ENCODE peak calls at places on chromosomes 7 and 10, in six cellular contexts. One of them, this sample, is unnamed. For H3K4me1, the result is how much of the 10 kb centered on the place peaks cover.

GRCh38 chr10:23110722-23111660 is 15.6 kb downstream of the MSRB2 start:
- DNase-seq in K562: no peak
- DNase-seq in HCT116: no peak
- DNase-seq in H1: no peak
- DNase-seq in GM12878: no peak
- DNase-seq in HepG2: peak
- DNase-seq in this sample: no peak

GRCh38 chr7:40583653-40584424 is 449.0 kb downstream of the SUGCT start:
- DNase-seq in HCT116: no peak
- DNase-seq in HepG2: peak
- DNase-seq in GM12878: no peak
- DNase-seq in K562: no peak
- DNase-seq in H1: no peak
- DNase-seq in this sample: no peak

GRCh38 chr10:118725784-118726507 is 28.8 kb downstream of the CACUL1 start:
- DNase-seq in GM12878: no peak
- DNase-seq in H1: no peak
- DNase-seq in HCT116: no peak
- DNase-seq in HepG2: no peak
- DNase-seq in K562: no peak
- DNase-seq in this sample: no peak

GRCh38 chr10:116771101-116771705 is 28.8 kb upstream of the HSPA12A start:
- DNase-seq in HCT116: no peak
- DNase-seq in K562: no peak
- DNase-seq in GM12878: no peak
- DNase-seq in HepG2: peak
- DNase-seq in H1: no peak
- DNase-seq in this sample: no peak

GRCh38 chr10:131532745-131533341 is 221.3 kb upstream of the TCERG1L start:
- DNase-seq in K562: no peak
- DNase-seq in GM12878: no peak
- DNase-seq in HepG2: no peak
- DNase-seq in HCT116: no peak
- DNase-seq in H1: no peak
- DNase-seq in this sample: no peak

GRCh38 chr7:1856161-1856965 is 186.3 kb downstream of the ELFN1 start:
- DNase-seq in GM12878: no peak
- DNase-seq in HCT116: no peak
- DNase-seq in K562: peak
- DNase-seq in H1: no peak
- DNase-seq in HepG2: no peak
- DNase-seq in this sample: no peak

GRCh38 chr7:148434887-148435286 is 155.7 kb upstream of the C7orf33 start:
- DNase-seq in H1: no peak
- DNase-seq in GM12878: no peak
- DNase-seq in HCT116: no peak
- DNase-seq in HepG2: no peak
- DNase-seq in K562: no peak
- DNase-seq in this sample: no peak

GRCh38 chr7:26598867-26599266 is 265.5 kb downstream of the SKAP2 start:
- DNase-seq in K562: no peak
- DNase-seq in H1: no peak
- DNase-seq in HepG2: no peak
- DNase-seq in HCT116: no peak
- DNase-seq in GM12878: no peak
- DNase-seq in this sample: no peak

GRCh38 chr7:107233174-107233573 is 64.4 kb downstream of the HBP1 start:
- DNase-seq in HCT116: no peak
- DNase-seq in GM12878: peak
- DNase-seq in H1: no peak
- DNase-seq in HepG2: no peak
- DNase-seq in K562: no peak
- DNase-seq in this sample: no peak

GRCh38 chr7:94394399-94395140 is at the start of gene COL1A2:
- DNase-seq in GM12878: no peak
- DNase-seq in HepG2: no peak
- DNase-seq in K562: peak
- DNase-seq in H1: no peak
- DNase-seq in HCT116: no peak
- DNase-seq in this sample: no peak

GRCh38 chr10:7153750-7154149 is 257.1 kb downstream of the SFMBT2 start:
- DNase-seq in H1: no peak
- DNase-seq in HCT116: no peak
- DNase-seq in K562: no peak
- DNase-seq in HepG2: no peak
- DNase-seq in GM12878: no peak
- DNase-seq in this sample: no peak

GRCh38 chr10:102802920-102803534 is 34.2 kb downstream of the CYP17A1 start:
- DNase-seq in HepG2: no peak
- DNase-seq in GM12878: peak
- DNase-seq in H1: peak
- DNase-seq in HCT116: no peak
- DNase-seq in K562: no peak
- DNase-seq in this sample: peak

GRCh38 chr10:132677096-132677904 is 108.6 kb downstream of the NKX6-2 start:
- DNase-seq in HepG2: no peak
- DNase-seq in GM12878: no peak
- DNase-seq in HCT116: no peak
- DNase-seq in H1: no peak
- DNase-seq in K562: no peak
- DNase-seq in this sample: no peak

GRCh38 chr10:89029785-89030437 is 39.3 kb downstream of the FAS start:
- DNase-seq in H1: no peak
- DNase-seq in HepG2: peak
- DNase-seq in K562: peak
- DNase-seq in HCT116: peak
- DNase-seq in GM12878: peak
- DNase-seq in this sample: peak

GRCh38 chr10:123786306-123786705 is 105.3 kb downstream of the CPXM2 start:
- DNase-seq in GM12878: no peak
- DNase-seq in H1: no peak
- DNase-seq in HepG2: no peak
- DNase-seq in HCT116: no peak
- DNase-seq in K562: no peak
- DNase-seq in this sample: no peak

GRCh38 chr7:140898794-140899548 is 25.8 kb downstream of the BRAF start:
- DNase-seq in H1: no peak
- DNase-seq in HepG2: no peak
- DNase-seq in HCT116: no peak
- DNase-seq in K562: no peak
- DNase-seq in GM12878: no peak
- DNase-seq in this sample: no peak

GRCh38 chr10:110730345-110731055 is 86.4 kb downstream of the RBM20 start:
- DNase-seq in HepG2: no peak
- DNase-seq in HCT116: no peak
- DNase-seq in GM12878: no peak
- DNase-seq in H1: no peak
- DNase-seq in K562: no peak
- DNase-seq in this sample: no peak

GRCh38 chr10:110723224-110723891 is 79.2 kb downstream of the RBM20 start:
- DNase-seq in HepG2: no peak
- DNase-seq in HCT116: no peak
- DNase-seq in K562: no peak
- DNase-seq in GM12878: no peak
- DNase-seq in H1: no peak
- DNase-seq in this sample: no peak

GRCh38 chr10:110724937-110725336 is 80.8 kb downstream of the RBM20 start:
- DNase-seq in HCT116: no peak
- DNase-seq in K562: no peak
- DNase-seq in GM12878: no peak
- DNase-seq in H1: no peak
- DNase-seq in HepG2: peak
- DNase-seq in this sample: no peak

GRCh38 chr10:110724116-110724701 is 80.1 kb downstream of the RBM20 start:
- DNase-seq in HepG2: no peak
- DNase-seq in K562: no peak
- DNase-seq in HCT116: no peak
- DNase-seq in H1: no peak
- DNase-seq in GM12878: no peak
- DNase-seq in this sample: no peak

GRCh38 chr10:110725809-110726641 is 81.9 kb downstream of the RBM20 start:
- DNase-seq in HCT116: no peak
- DNase-seq in HepG2: no peak
- DNase-seq in GM12878: no peak
- DNase-seq in H1: no peak
- DNase-seq in K562: no peak
- DNase-seq in this sample: no peak
- TF ChIP-seq ZNF274 in HCT116: no peak
- TF ChIP-seq ZNF274 in HepG2: no peak
- TF ChIP-seq ZNF274 in GM12878: no peak
- TF ChIP-seq ZNF274 in H1: no peak
- TF ChIP-seq ZNF274 in K562: no peak
- TF ChIP-seq ZNF274 in this sample: no peak

DNA sequence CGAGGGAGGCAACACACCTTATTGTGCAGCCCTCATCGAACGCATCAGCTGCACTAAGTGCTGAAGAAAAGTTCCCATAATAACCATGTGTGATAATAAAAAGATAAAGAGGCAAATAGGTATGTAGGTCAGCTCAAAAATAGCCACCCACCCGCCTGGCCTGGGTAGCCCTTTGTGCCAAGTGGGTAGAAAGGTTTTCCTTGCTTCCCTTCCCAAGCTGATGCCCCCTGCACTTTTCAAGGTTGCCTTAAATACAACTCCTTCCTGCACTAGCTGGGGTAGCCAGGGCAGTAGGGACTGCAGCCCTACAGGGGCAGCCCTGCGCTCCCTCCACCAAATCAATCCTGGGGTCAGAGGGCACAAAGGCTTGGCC is 13.5 kb upstream of the DDIT4 start:
- DNase-seq in GM12878: no peak
- DNase-seq in H1: no peak
- DNase-seq in HepG2: no peak
- DNase-seq in K562: no peak
- DNase-seq in HCT116: no peak
- DNase-seq in this sample: no peak
- H3K4me1 ChIP-seq in GM12878: half or more
- H3K4me1 ChIP-seq in H1: under half
- H3K4me1 ChIP-seq in HepG2: half or more
- H3K4me1 ChIP-seq in K562: half or more
- H3K4me1 ChIP-seq in HCT116: half or more
- H3K4me1 ChIP-seq in this sample: under half

DNA sequence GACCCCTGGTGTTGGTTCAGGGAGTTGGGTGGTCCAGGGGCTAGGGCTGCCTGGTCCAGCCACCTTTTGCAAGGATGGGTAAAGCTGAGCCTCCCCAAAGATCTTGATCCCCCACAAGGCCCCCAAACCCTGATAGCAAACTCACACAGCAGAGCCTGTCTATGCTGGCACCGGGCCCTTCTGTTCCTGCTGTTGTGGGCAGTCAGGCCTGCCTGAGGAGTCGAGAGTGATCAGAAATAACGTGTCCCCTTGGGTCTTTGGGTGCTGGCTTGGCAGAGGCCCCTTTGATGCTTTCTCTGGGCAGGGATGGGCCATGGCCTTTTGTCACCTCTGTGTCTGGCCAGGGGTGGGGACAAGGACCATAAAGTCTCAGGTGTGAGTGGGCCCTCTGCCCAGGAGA is 715 bp upstream of the MUC12 start:
- DNase-seq in K562: peak
- DNase-seq in H1: no peak
- DNase-seq in HCT116: no peak
- DNase-seq in GM12878: no peak
- DNase-seq in HepG2: no peak
- DNase-seq in this sample: no peak
- H3K9ac ChIP-seq in K562: no peak
- H3K9ac ChIP-seq in H1: no peak
- H3K9ac ChIP-seq in HCT116: no peak
- H3K9ac ChIP-seq in GM12878: no peak
- H3K9ac ChIP-seq in HepG2: no peak
- H3K9ac ChIP-seq in this sample: no peak

DNA sequence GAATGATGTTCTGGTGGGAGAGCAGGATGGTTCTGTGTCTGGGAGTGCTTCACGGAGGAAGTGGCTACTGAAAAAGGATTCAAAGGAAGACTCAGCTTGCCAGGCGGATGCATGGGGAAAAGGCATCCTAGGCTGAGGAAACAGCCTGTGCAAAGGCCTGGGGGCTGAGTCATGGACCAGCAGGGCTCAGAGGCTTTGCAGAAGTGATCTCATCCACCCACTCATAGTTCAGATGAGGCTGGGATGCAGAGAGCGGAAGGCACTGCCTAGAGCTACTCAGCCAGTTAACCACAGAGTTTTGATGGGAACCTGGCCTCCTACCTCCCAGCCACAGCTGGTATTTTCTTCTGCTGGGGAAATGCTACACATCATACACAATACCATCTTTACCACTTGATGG is 15.8 kb upstream of the ADAMTS14 start:
- DNase-seq in HepG2: no peak
- DNase-seq in HCT116: no peak
- DNase-seq in H1: no peak
- DNase-seq in GM12878: peak
- DNase-seq in K562: peak
- DNase-seq in this sample: no peak
- TF ChIP-seq ZNF274 in HepG2: no peak
- TF ChIP-seq ZNF274 in HCT116: no peak
- TF ChIP-seq ZNF274 in H1: no peak
- TF ChIP-seq ZNF274 in GM12878: no peak
- TF ChIP-seq ZNF274 in K562: no peak
- TF ChIP-seq ZNF274 in this sample: no peak

This sample was measured in NT2/D1.